ENCODE peak calls at places on chromosomes 7 and 10, in ten cellular contexts. One of them, this sample, is unnamed.
A peak's percentile ranks its signal among the peaks of the same experiment; 100 is the strongest.

GRCh38 chr7:7164590-7164989 is 17.8 kb upstream of the C1GALT1 start:
- DNase-seq in HCT116: no peak
- DNase-seq in MM.1S: no peak
- DNase-seq in lower lobe of right lung: no peak
- DNase-seq in fibroblast of the aortic adventitia: no peak
- DNase-seq in bronchial epithelial cell: no peak
- DNase-seq in PC-3: no peak
- DNase-seq in breast epithelium: no peak
- DNase-seq in brain microvascular endothelial cell: no peak
- DNase-seq in CD8-positive, alpha-beta T cell: no peak
- DNase-seq in this sample: no peak

GRCh38 chr10:91613411-91614253 is 19.2 kb downstream of the PPP1R3C start:
- DNase-seq in HCT116: peak; percentile 51
- DNase-seq in MM.1S: no peak
- DNase-seq in lower lobe of right lung: no peak
- DNase-seq in fibroblast of the aortic adventitia: peak; percentile 98
- DNase-seq in bronchial epithelial cell: peak; percentile 96
- DNase-seq in PC-3: peak; percentile 93
- DNase-seq in breast epithelium: no peak
- DNase-seq in brain microvascular endothelial cell: peak; percentile 98
- DNase-seq in CD8-positive, alpha-beta T cell: no peak
- DNase-seq in this sample: peak; percentile 96

GRCh38 chr7:70154521-70155180 is 556.4 kb downstream of the AUTS2 start:
- DNase-seq in HCT116: no peak
- DNase-seq in MM.1S: no peak
- DNase-seq in lower lobe of right lung: no peak
- DNase-seq in fibroblast of the aortic adventitia: no peak
- DNase-seq in bronchial epithelial cell: no peak
- DNase-seq in PC-3: no peak
- DNase-seq in breast epithelium: no peak
- DNase-seq in brain microvascular endothelial cell: no peak
- DNase-seq in CD8-positive, alpha-beta T cell: no peak
- DNase-seq in this sample: no peak

GRCh38 chr7:134907639-134908038 is 78.7 kb upstream of the AGBL3 start:
- DNase-seq in HCT116: no peak
- DNase-seq in MM.1S: no peak
- DNase-seq in lower lobe of right lung: no peak
- DNase-seq in fibroblast of the aortic adventitia: peak; percentile 65
- DNase-seq in bronchial epithelial cell: no peak
- DNase-seq in PC-3: no peak
- DNase-seq in breast epithelium: peak; percentile 83
- DNase-seq in brain microvascular endothelial cell: no peak
- DNase-seq in CD8-positive, alpha-beta T cell: no peak
- DNase-seq in this sample: no peak

GRCh38 chr10:87534173-87534858 is 29.6 kb downstream of the MINPP1 start:
- DNase-seq in HCT116: no peak
- DNase-seq in MM.1S: peak; percentile 77
- DNase-seq in lower lobe of right lung: no peak
- DNase-seq in fibroblast of the aortic adventitia: no peak
- DNase-seq in bronchial epithelial cell: no peak
- DNase-seq in PC-3: no peak
- DNase-seq in breast epithelium: no peak
- DNase-seq in brain microvascular endothelial cell: no peak
- DNase-seq in CD8-positive, alpha-beta T cell: no peak
- DNase-seq in this sample: no peak

GRCh38 chr10:98144985-98145384 is 10.5 kb downstream of the R3HCC1L start:
- DNase-seq in HCT116: no peak
- DNase-seq in MM.1S: no peak
- DNase-seq in lower lobe of right lung: no peak
- DNase-seq in fibroblast of the aortic adventitia: no peak
- DNase-seq in bronchial epithelial cell: no peak
- DNase-seq in PC-3: no peak
- DNase-seq in breast epithelium: no peak
- DNase-seq in brain microvascular endothelial cell: no peak
- DNase-seq in CD8-positive, alpha-beta T cell: no peak
- DNase-seq in this sample: no peak

GRCh38 chr7:2638224-2638991 is 6.6 kb downstream of the TTYH3 start:
- DNase-seq in HCT116: no peak
- DNase-seq in MM.1S: no peak
- DNase-seq in lower lobe of right lung: no peak
- DNase-seq in fibroblast of the aortic adventitia: peak; percentile 76
- DNase-seq in bronchial epithelial cell: no peak
- DNase-seq in PC-3: no peak
- DNase-seq in breast epithelium: no peak
- DNase-seq in brain microvascular endothelial cell: peak; percentile 39
- DNase-seq in CD8-positive, alpha-beta T cell: no peak
- DNase-seq in this sample: no peak

GRCh38 chr7:97859606-97860204 is 12.5 kb downstream of the ASNS start:
- DNase-seq in HCT116: no peak
- DNase-seq in MM.1S: no peak
- DNase-seq in lower lobe of right lung: no peak
- DNase-seq in fibroblast of the aortic adventitia: no peak
- DNase-seq in bronchial epithelial cell: peak; percentile 5
- DNase-seq in PC-3: no peak
- DNase-seq in breast epithelium: no peak
- DNase-seq in brain microvascular endothelial cell: no peak
- DNase-seq in CD8-positive, alpha-beta T cell: no peak
- DNase-seq in this sample: no peak

GRCh38 chr7:147251924-147252323 is 1135.3 kb downstream of the CNTNAP2 start:
- DNase-seq in HCT116: no peak
- DNase-seq in MM.1S: no peak
- DNase-seq in lower lobe of right lung: no peak
- DNase-seq in fibroblast of the aortic adventitia: no peak
- DNase-seq in bronchial epithelial cell: no peak
- DNase-seq in PC-3: no peak
- DNase-seq in breast epithelium: no peak
- DNase-seq in brain microvascular endothelial cell: no peak
- DNase-seq in CD8-positive, alpha-beta T cell: no peak
- DNase-seq in this sample: no peak

GRCh38 chr7:80816806-80817205 is 102.0 kb downstream of the SEMA3C start:
- DNase-seq in HCT116: no peak
- DNase-seq in MM.1S: no peak
- DNase-seq in lower lobe of right lung: no peak
- DNase-seq in fibroblast of the aortic adventitia: no peak
- DNase-seq in bronchial epithelial cell: no peak
- DNase-seq in PC-3: no peak
- DNase-seq in breast epithelium: no peak
- DNase-seq in brain microvascular endothelial cell: no peak
- DNase-seq in CD8-positive, alpha-beta T cell: no peak
- DNase-seq in this sample: no peak

GRCh38 chr10:80500572-80501380 is 36.9 kb upstream of the SH2D4B start:
- DNase-seq in HCT116: no peak
- DNase-seq in MM.1S: no peak
- DNase-seq in lower lobe of right lung: no peak
- DNase-seq in fibroblast of the aortic adventitia: peak; percentile 74
- DNase-seq in bronchial epithelial cell: peak; percentile 69
- DNase-seq in PC-3: no peak
- DNase-seq in breast epithelium: no peak
- DNase-seq in brain microvascular endothelial cell: peak; percentile 40
- DNase-seq in CD8-positive, alpha-beta T cell: peak; percentile 29
- DNase-seq in this sample: no peak

GRCh38 chr10:87845624-87846377 is 17.5 kb downstream of the KLLN start:
- DNase-seq in HCT116: peak; percentile 77
- DNase-seq in MM.1S: no peak
- DNase-seq in lower lobe of right lung: no peak
- DNase-seq in fibroblast of the aortic adventitia: peak; percentile 70
- DNase-seq in bronchial epithelial cell: peak; percentile 92
- DNase-seq in PC-3: peak; percentile 87
- DNase-seq in breast epithelium: no peak
- DNase-seq in brain microvascular endothelial cell: peak; percentile 94
- DNase-seq in CD8-positive, alpha-beta T cell: no peak
- DNase-seq in this sample: peak; percentile 37

GRCh38 chr10:26780793-26781601 is 79.8 kb downstream of the ABI1 start:
- DNase-seq in HCT116: peak; percentile 90
- DNase-seq in MM.1S: no peak
- DNase-seq in lower lobe of right lung: no peak
- DNase-seq in fibroblast of the aortic adventitia: peak; percentile 91
- DNase-seq in bronchial epithelial cell: peak; percentile 100
- DNase-seq in PC-3: peak; percentile 97
- DNase-seq in breast epithelium: peak; percentile 72
- DNase-seq in brain microvascular endothelial cell: peak; percentile 78
- DNase-seq in CD8-positive, alpha-beta T cell: no peak
- DNase-seq in this sample: peak; percentile 72

DNA sequence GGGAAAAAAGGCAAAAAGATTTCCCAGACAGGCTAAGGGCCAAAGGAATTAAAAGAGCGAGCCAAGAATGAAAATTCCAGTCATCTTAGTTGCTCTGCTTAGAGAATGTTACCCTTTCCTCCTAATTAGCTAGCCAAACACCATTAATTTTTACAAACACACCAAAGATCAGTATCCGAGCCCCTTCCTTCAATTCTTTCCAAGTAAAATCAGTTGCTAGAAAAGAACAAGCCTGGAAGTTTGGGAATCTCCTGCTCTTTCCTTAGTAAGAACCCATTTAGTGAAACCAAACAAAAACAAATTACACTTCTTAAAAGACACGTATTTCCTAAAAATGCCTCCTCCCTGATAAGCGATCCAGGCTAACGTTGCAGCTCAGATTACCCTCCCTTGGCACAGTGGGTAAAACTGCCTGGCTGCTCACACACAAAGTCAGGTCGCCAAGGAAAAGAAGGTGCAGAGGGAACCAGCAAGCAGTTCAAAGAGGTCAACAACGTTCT is 57.1 kb upstream of the ABLIM1 start:
- DNase-seq in HCT116: no peak
- DNase-seq in MM.1S: no peak
- DNase-seq in lower lobe of right lung: no peak
- DNase-seq in fibroblast of the aortic adventitia: peak; percentile 85
- DNase-seq in bronchial epithelial cell: no peak
- DNase-seq in PC-3: peak; percentile 57
- DNase-seq in breast epithelium: no peak
- DNase-seq in brain microvascular endothelial cell: peak; percentile 36
- DNase-seq in CD8-positive, alpha-beta T cell: no peak
- DNase-seq in this sample: no peak
- H3K4me3 ChIP-seq in HCT116: no peak overlapping the region
- H3K4me3 ChIP-seq in MM.1S: no peak overlapping the region
- H3K4me3 ChIP-seq in lower lobe of right lung: no peak overlapping the region
- H3K4me3 ChIP-seq in fibroblast of the aortic adventitia: peak overlapping the region; percentile 16
- H3K4me3 ChIP-seq in bronchial epithelial cell: no peak overlapping the region
- H3K4me3 ChIP-seq in PC-3: peak overlapping the region; percentile 30
- H3K4me3 ChIP-seq in breast epithelium: no peak overlapping the region
- H3K4me3 ChIP-seq in brain microvascular endothelial cell: no peak overlapping the region
- H3K4me3 ChIP-seq in CD8-positive, alpha-beta T cell: no peak overlapping the region
- H3K4me3 ChIP-seq in this sample: peak overlapping the region; percentile 12

GRCh38 chr10:32189400-32190084 is 133.3 kb upstream of the KIF5B start:
- DNase-seq in HCT116: peak; percentile 18
- DNase-seq in MM.1S: no peak
- DNase-seq in lower lobe of right lung: no peak
- DNase-seq in fibroblast of the aortic adventitia: peak; percentile 26
- DNase-seq in bronchial epithelial cell: peak; percentile 20
- DNase-seq in PC-3: peak; percentile 29
- DNase-seq in breast epithelium: no peak
- DNase-seq in brain microvascular endothelial cell: no peak
- DNase-seq in CD8-positive, alpha-beta T cell: no peak
- DNase-seq in this sample: no peak
- TF ChIP-seq CTCF in HCT116: peak; percentile 24
- TF ChIP-seq CTCF in MM.1S: no peak
- TF ChIP-seq CTCF in lower lobe of right lung: no peak
- TF ChIP-seq CTCF in fibroblast of the aortic adventitia: peak; percentile 43
- TF ChIP-seq CTCF in bronchial epithelial cell: peak; percentile 3
- TF ChIP-seq CTCF in PC-3: no peak
- TF ChIP-seq CTCF in breast epithelium: peak; percentile 17
- TF ChIP-seq CTCF in brain microvascular endothelial cell: no peak
- TF ChIP-seq CTCF in CD8-positive, alpha-beta T cell: no peak
- TF ChIP-seq CTCF in this sample: peak; percentile 23

DNA sequence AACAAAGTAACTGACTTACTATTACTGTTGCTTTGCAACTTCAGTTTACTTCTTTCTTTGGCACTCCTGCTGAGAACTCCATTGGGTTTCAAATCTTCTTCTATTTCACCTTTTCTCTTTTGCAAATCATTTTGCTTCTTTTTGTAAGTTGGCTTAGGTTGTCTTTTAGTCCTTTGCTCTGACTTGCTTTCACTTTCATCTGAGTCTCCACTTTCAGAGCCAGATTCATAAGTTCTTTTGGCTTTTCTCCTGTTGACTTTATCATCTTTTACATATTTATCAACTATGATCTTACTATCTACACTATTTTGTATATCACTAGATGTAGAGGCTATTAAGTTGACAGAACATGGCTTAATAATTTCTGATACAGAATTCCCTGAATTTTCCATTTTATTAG is 73.4 kb downstream of the NRBF2 start:
- DNase-seq in HCT116: no peak
- DNase-seq in MM.1S: peak; percentile 68
- DNase-seq in lower lobe of right lung: no peak
- DNase-seq in fibroblast of the aortic adventitia: peak; percentile 47
- DNase-seq in bronchial epithelial cell: no peak
- DNase-seq in PC-3: no peak
- DNase-seq in breast epithelium: no peak
- DNase-seq in brain microvascular endothelial cell: no peak
- DNase-seq in CD8-positive, alpha-beta T cell: no peak
- DNase-seq in this sample: no peak
- H3K4me3 ChIP-seq in HCT116: no peak overlapping the region
- H3K4me3 ChIP-seq in MM.1S: peak overlapping the region; percentile 3
- H3K4me3 ChIP-seq in lower lobe of right lung: no peak overlapping the region
- H3K4me3 ChIP-seq in fibroblast of the aortic adventitia: no peak overlapping the region
- H3K4me3 ChIP-seq in bronchial epithelial cell: no peak overlapping the region
- H3K4me3 ChIP-seq in PC-3: no peak overlapping the region
- H3K4me3 ChIP-seq in breast epithelium: no peak overlapping the region
- H3K4me3 ChIP-seq in brain microvascular endothelial cell: no peak overlapping the region
- H3K4me3 ChIP-seq in CD8-positive, alpha-beta T cell: no peak overlapping the region
- H3K4me3 ChIP-seq in this sample: no peak overlapping the region

GRCh38 chr7:50534690-50535290 is 30.4 kb downstream of the DDC start:
- DNase-seq in HCT116: peak; percentile 95
- DNase-seq in MM.1S: no peak
- DNase-seq in lower lobe of right lung: no peak
- DNase-seq in fibroblast of the aortic adventitia: peak; percentile 99
- DNase-seq in bronchial epithelial cell: peak; percentile 100
- DNase-seq in PC-3: peak; percentile 98
- DNase-seq in breast epithelium: no peak
- DNase-seq in brain microvascular endothelial cell: peak; percentile 98
- DNase-seq in CD8-positive, alpha-beta T cell: no peak
- DNase-seq in this sample: peak; percentile 96
- TF ChIP-seq CTCF in HCT116: peak; percentile 32
- TF ChIP-seq CTCF in MM.1S: no peak
- TF ChIP-seq CTCF in lower lobe of right lung: no peak
- TF ChIP-seq CTCF in fibroblast of the aortic adventitia: peak; percentile 16
- TF ChIP-seq CTCF in bronchial epithelial cell: peak; percentile 13
- TF ChIP-seq CTCF in PC-3: peak; percentile 35
- TF ChIP-seq CTCF in breast epithelium: no peak
- TF ChIP-seq CTCF in brain microvascular endothelial cell: peak; percentile 41
- TF ChIP-seq CTCF in CD8-positive, alpha-beta T cell: no peak
- TF ChIP-seq CTCF in this sample: no peak

This sample was measured in AG04449.